ENCODE peak calls at places on chromosomes 3 and 15, in ten cellular contexts. H is colonic mucosa; R is RCC 7860; E is H1; N is right atrium auricular region; P is activated CD4-positive, CD25-positive, alpha-beta regulatory T cell treated with anti-CD3 and anti-CD28 coated beads, Interleukin-2, amount 50 U/mL, for 72 hours; Y is central memory CD4-positive, alpha-beta T cell; Q is NCI-H1105 treated with DMSO at 0.1 percent for 48 hours; G is lower leg skin; C is CD8-positive, alpha-beta T cell. U is an unnamed sample.

GRCh38 chr3:46866720-46867549 is 3.7 kb upstream of the MYL3 start:
- DNase-seq in C (peak; percentile 75), N (peak; percentile 87), P (peak; percentile 88), Y (peak; percentile 54), Q (peak; percentile 3), G (peak; percentile 97), R (no peak), H (peak; percentile 84), E (peak; percentile 97), U (peak; percentile 87)

GRCh38 chr3:11077466-11077865 is 76.8 kb upstream of the HRH1 start:
- DNase-seq in Q (no peak), G (peak; percentile 34), E (no peak), C (no peak), H (no peak), P (no peak), R (no peak), Y (no peak), N (no peak), U (no peak)

GRCh38 chr3:3127432-3128010 is 781 bp downstream of the TRNT1 start:
- DNase-seq in E (no peak), G (no peak), Q (no peak), Y (peak; percentile 26), H (peak; percentile 22), P (peak; percentile 39), R (no peak), N (no peak), C (no peak), U (no peak)

GRCh38 chr15:84034831-84035753 is 200.5 kb upstream of the GOLGA6L4 start:
- DNase-seq in Q (no peak), C (no peak), R (peak; percentile 33), P (no peak), G (no peak), N (no peak), H (no peak), Y (no peak), E (no peak), U (no peak)

GRCh38 chr15:73678498-73678897 is 5.7 kb upstream of the CD276 start:
- DNase-seq in H (no peak), G (peak; percentile 60), P (no peak), N (no peak), C (no peak), R (no peak), E (peak; percentile 22), Y (no peak), Q (no peak), U (no peak)

GRCh38 chr3:177154733-177155132 is 42.5 kb downstream of the TBL1XR1 start:
- DNase-seq in Q (no peak), E (no peak), C (no peak), Y (no peak), N (no peak), R (no peak), H (no peak), P (no peak), G (no peak), U (no peak)

GRCh38 chr3:9301798-9302197 is 52.4 kb upstream of the SRGAP3 start:
- DNase-seq in Y (no peak), R (no peak), G (no peak), H (no peak), E (no peak), P (no peak), N (no peak), C (no peak), Q (no peak), U (no peak)

GRCh38 chr3:52483577-52484495 is 11.3 kb upstream of the STAB1 start:
- DNase-seq in P (no peak), Q (no peak), G (no peak), Y (no peak), H (no peak), R (no peak), N (no peak), E (no peak), C (no peak), U (no peak)

GRCh38 chr3:59880717-59881116 is 830.9 kb upstream of the CFAP20DC start:
- DNase-seq in C (no peak), Q (peak; percentile 68), P (no peak), E (no peak), N (no peak), G (no peak), H (no peak), Y (no peak), R (no peak), U (no peak)

GRCh38 chr3:47404955-47405790 is 24.4 kb downstream of the PTPN23 start:
- DNase-seq in H (no peak), P (no peak), Q (no peak), G (no peak), C (no peak), R (no peak), Y (no peak), N (no peak), E (no peak), U (peak; percentile 56)

GRCh38 chr15:63503739-63504246 is 600 bp upstream of the USP3 start:
- DNase-seq in G (peak; percentile 93), H (no peak), Y (peak; percentile 92), C (peak; percentile 77), R (peak; percentile 93), Q (peak; percentile 64), N (peak; percentile 86), E (no peak), P (peak; percentile 80), U (peak; percentile 69)

GRCh38 chr3:193572426-193572908 is 17.8 kb upstream of the ATP13A4 start:
- DNase-seq in Q (peak; percentile 76), R (peak; percentile 39), E (peak; percentile 70), G (no peak), C (peak; percentile 9), Y (peak; percentile 9), N (no peak), P (peak; percentile 36), H (peak; percentile 75), U (peak; percentile 62)

GRCh38 chr3:39107874-39108308 is 411 bp downstream of the TTC21A start:
- DNase-seq in Q (no peak), N (no peak), E (no peak), H (no peak), G (no peak), C (no peak), R (no peak), P (no peak), Y (peak; percentile 15), U (no peak)

GRCh38 chr3:44509393-44509921 is 32.0 kb upstream of the ZNF445 start:
- DNase-seq in R (no peak), C (no peak), Q (no peak), P (no peak), H (no peak), Y (no peak), G (no peak), E (no peak), N (no peak), U (no peak)

GRCh38 chr3:170572665-170573253 is 13.1 kb downstream of the SLC7A14 start:
- DNase-seq in R (peak; percentile 33), C (no peak), P (no peak), E (no peak), G (no peak), H (no peak), Y (no peak), Q (no peak), N (no peak), U (no peak)

GRCh38 chr3:139540686-139541085 is 1.1 kb upstream of the RBP1 start:
- DNase-seq in E (no peak), G (no peak), C (no peak), Q (no peak), N (no peak), R (no peak), Y (no peak), P (no peak), H (no peak), U (no peak)

GRCh38 chr3:177904661-177905060 is 631.6 kb upstream of the KCNMB2 start:
- DNase-seq in E (no peak), Y (no peak), Q (no peak), N (no peak), P (no peak), C (no peak), R (peak; percentile 27), H (no peak), G (no peak), U (no peak)

GRCh38 chr15:89860851-89861360 is 32.9 kb downstream of the AP3S2 start:
- DNase-seq in N (no peak), P (no peak), R (no peak), Q (no peak), G (no peak), C (no peak), Y (no peak), H (no peak), E (no peak), U (no peak)

GRCh38 chr3:36381311-36381956 is 1.1 kb downstream of the STAC start:
- DNase-seq in C (no peak), Y (no peak), P (no peak), N (no peak), Q (no peak), R (no peak), E (no peak), H (no peak), G (no peak), U (no peak)

GRCh38 chr3:170233532-170233931 is 11.3 kb downstream of the PRKCI start:
- DNase-seq in N (no peak), Y (no peak), R (no peak), C (no peak), G (no peak), H (peak; percentile 48), E (no peak), Q (no peak), P (no peak), U (peak; percentile 76)

GRCh38 chr3:51715231-51716058 is 8.6 kb downstream of the GRM2 start:
- DNase-seq in G (peak; percentile 79), R (no peak), N (no peak), C (no peak), Y (no peak), E (no peak), H (peak; percentile 9), P (peak; percentile 25), Q (no peak), U (peak; percentile 24)

GRCh38 chr3:140103986-140104645 is 169.1 kb downstream of the CLSTN2 start:
- DNase-seq in R (no peak), Y (no peak), Q (no peak), N (no peak), E (no peak), C (no peak), P (no peak), G (no peak), H (no peak), U (no peak)

GRCh38 chr15:45205192-45205591 is 17.4 kb upstream of the SHF start:
- DNase-seq in N (no peak), P (peak; percentile 55), C (peak; percentile 35), E (peak; percentile 77), H (peak; percentile 82), Q (peak; percentile 56), Y (peak; percentile 49), R (peak; percentile 50), G (no peak), U (peak; percentile 79)

GRCh38 chr3:42118762-42119361 is 27.7 kb downstream of the TRAK1 start:
- DNase-seq in H (no peak), R (peak; percentile 16), Y (no peak), P (no peak), G (no peak), C (no peak), Q (peak; percentile 3), E (no peak), N (no peak), U (peak; percentile 56)

GRCh38 chr3:141204343-141204742 is 27.3 kb upstream of the PXYLP1 start:
- DNase-seq in H (no peak), Q (no peak), R (no peak), Y (no peak), N (no peak), E (no peak), G (no peak), C (no peak), P (no peak), U (no peak)